ENCODE peak calls at places on chromosome 18, in eight cellular contexts. C is tibial nerve; N is HEK293T; W is HT1080; V is HFF-Myc; Z is stimulated activated CD4-positive, alpha-beta T cell treated with anti-CD3 and anti-CD28 coated beads, Interleukin-1b, Interleukin-23, amount 100 ng/mL, for 1 hour; J is right cardiac atrium; H is AG08395. A is an unnamed sample.
A peak's percentile ranks its signal among the peaks of the same experiment; 100 is the strongest.

GRCh38 chr18:75477913-75478312 is 50.4 kb upstream of the SMIM21 start:
- DNase-seq in C (no peak), N (no peak), W (peak; percentile 68), V (no peak), Z (no peak), J (no peak), H (no peak), A (no peak)

GRCh38 chr18:54720590-54720989 is 107.7 kb upstream of the RAB27B start:
- DNase-seq in C (no peak), N (no peak), W (no peak), V (no peak), Z (no peak), J (no peak), H (no peak), A (no peak)

GRCh38 chr18:52394602-52395001 is 54.6 kb downstream of the DCC start:
- DNase-seq in C (no peak), N (no peak), W (no peak), V (no peak), Z (no peak), J (no peak), H (no peak), A (no peak)

GRCh38 chr18:35478520-35479435 is 19.0 kb downstream of the INO80C start:
- DNase-seq in C (no peak), N (no peak), W (peak; percentile 99), V (no peak), Z (no peak), J (no peak), H (peak; percentile 85), A (no peak)

GRCh38 chr18:35386600-35387366 is 9.6 kb upstream of the ZNF396 start:
- DNase-seq in C (peak; percentile 44), N (peak; percentile 93), W (peak; percentile 56), V (peak; percentile 61), Z (no peak), J (peak; percentile 55), H (peak; percentile 80), A (no peak)

GRCh38 chr18:10715791-10716190 is 190.0 kb downstream of the NAPG start:
- DNase-seq in C (no peak), N (no peak), W (peak; percentile 56), V (no peak), Z (no peak), J (peak; percentile 57), H (peak; percentile 39), A (no peak)

GRCh38 chr18:61554946-61555361 is 221.7 kb downstream of the CDH20 start:
- DNase-seq in C (no peak), N (no peak), W (no peak), V (no peak), Z (no peak), J (no peak), H (no peak), A (no peak)

GRCh38 chr18:9242987-9243386 is 91.6 kb upstream of the TWSG1 start:
- DNase-seq in C (no peak), N (no peak), W (no peak), V (no peak), Z (no peak), J (no peak), H (no peak), A (no peak)

GRCh38 chr18:57002627-57003026 is 144.3 kb upstream of the BOD1L2 start:
- DNase-seq in C (no peak), N (no peak), W (no peak), V (no peak), Z (no peak), J (no peak), H (no peak), A (no peak)

GRCh38 chr18:36809590-36810381 is 19.0 kb downstream of the TPGS2 start:
- DNase-seq in C (no peak), N (peak; percentile 92), W (peak; percentile 48), V (no peak), Z (no peak), J (peak; percentile 20), H (peak; percentile 83), A (peak; percentile 26)

GRCh38 chr18:48688961-48689360 is 150.1 kb downstream of the CTIF start:
- DNase-seq in C (no peak), N (no peak), W (no peak), V (no peak), Z (no peak), J (no peak), H (no peak), A (no peak)

GRCh38 chr18:36851202-36851590 is 22.3 kb downstream of the KIAA1328 start:
- DNase-seq in C (no peak), N (no peak), W (no peak), V (no peak), Z (no peak), J (no peak), H (no peak), A (no peak)

GRCh38 chr18:9878095-9878494 is 7.7 kb upstream of the TXNDC2 start:
- DNase-seq in C (no peak), N (no peak), W (no peak), V (no peak), Z (no peak), J (no peak), H (no peak), A (no peak)

GRCh38 chr18:23388357-23388756 is 64.7 kb upstream of the RIOK3 start:
- DNase-seq in C (no peak), N (no peak), W (no peak), V (no peak), Z (no peak), J (no peak), H (no peak), A (no peak)

GRCh38 chr18:35415511-35416427 is 38.6 kb upstream of the ZNF396 start:
- DNase-seq in C (no peak), N (no peak), W (no peak), V (no peak), Z (no peak), J (no peak), H (peak; percentile 19), A (no peak)

GRCh38 chr18:39051013-39051412 is 1485.4 kb upstream of the CELF4 start:
- DNase-seq in C (no peak), N (no peak), W (peak; percentile 9), V (no peak), Z (no peak), J (no peak), H (no peak), A (no peak)

GRCh38 chr18:62198259-62198658 is 11.2 kb downstream of the RELCH start:
- DNase-seq in C (no peak), N (no peak), W (no peak), V (no peak), Z (no peak), J (no peak), H (no peak), A (no peak)

A was measured in ovary.